ENCODE peak calls at places on chromosomes 7 and 10, in seven cellular contexts. One of them, this sample, is unnamed.

GRCh38 chr10:19930936-19931859 is 115.0 kb downstream of the PLXDC2 start:
- DNase-seq in GM12878: no peak
- DNase-seq in esophagus muscularis mucosa: no peak
- DNase-seq in K562: no peak
- DNase-seq in sigmoid colon: peak; percentile 83
- DNase-seq in stomach: no peak
- DNase-seq in suprapubic skin: no peak
- DNase-seq in this sample: peak; percentile 32

GRCh38 chr7:91657386-91658120 is 222.9 kb downstream of the MTERF1 start:
- DNase-seq in GM12878: no peak
- DNase-seq in esophagus muscularis mucosa: no peak
- DNase-seq in K562: no peak
- DNase-seq in sigmoid colon: no peak
- DNase-seq in stomach: no peak
- DNase-seq in suprapubic skin: no peak
- DNase-seq in this sample: no peak

GRCh38 chr7:8130663-8131062 is 131.3 kb downstream of the ICA1 start:
- DNase-seq in GM12878: no peak
- DNase-seq in esophagus muscularis mucosa: no peak
- DNase-seq in K562: no peak
- DNase-seq in sigmoid colon: no peak
- DNase-seq in stomach: no peak
- DNase-seq in suprapubic skin: no peak
- DNase-seq in this sample: no peak

GRCh38 chr10:35025916-35026315 is 64.2 kb downstream of the CUL2 start:
- DNase-seq in GM12878: no peak
- DNase-seq in esophagus muscularis mucosa: no peak
- DNase-seq in K562: no peak
- DNase-seq in sigmoid colon: no peak
- DNase-seq in stomach: no peak
- DNase-seq in suprapubic skin: no peak
- DNase-seq in this sample: no peak

GRCh38 chr10:118455181-118455695 is 113.1 kb upstream of the FAM204A start:
- DNase-seq in GM12878: no peak
- DNase-seq in esophagus muscularis mucosa: peak; percentile 90
- DNase-seq in K562: no peak
- DNase-seq in sigmoid colon: no peak
- DNase-seq in stomach: no peak
- DNase-seq in suprapubic skin: no peak
- DNase-seq in this sample: no peak

GRCh38 chr7:150675714-150676113 is 9.8 kb upstream of the GIMAP2 start:
- DNase-seq in GM12878: no peak
- DNase-seq in esophagus muscularis mucosa: no peak
- DNase-seq in K562: no peak
- DNase-seq in sigmoid colon: no peak
- DNase-seq in stomach: no peak
- DNase-seq in suprapubic skin: no peak
- DNase-seq in this sample: no peak

GRCh38 chr7:1912472-1913289 is 242.6 kb downstream of the ELFN1 start:
- DNase-seq in GM12878: no peak
- DNase-seq in esophagus muscularis mucosa: no peak
- DNase-seq in K562: no peak
- DNase-seq in sigmoid colon: no peak
- DNase-seq in stomach: no peak
- DNase-seq in suprapubic skin: no peak
- DNase-seq in this sample: peak; percentile 85

GRCh38 chr10:105549731-105550130 is 908.6 kb downstream of the SORCS3 start:
- DNase-seq in GM12878: no peak
- DNase-seq in esophagus muscularis mucosa: no peak
- DNase-seq in K562: no peak
- DNase-seq in sigmoid colon: no peak
- DNase-seq in stomach: no peak
- DNase-seq in suprapubic skin: no peak
- DNase-seq in this sample: no peak

GRCh38 chr7:157615101-157615817 is 278.5 kb downstream of the DNAJB6 start:
- DNase-seq in GM12878: no peak
- DNase-seq in esophagus muscularis mucosa: no peak
- DNase-seq in K562: no peak
- DNase-seq in sigmoid colon: peak; percentile 66
- DNase-seq in stomach: no peak
- DNase-seq in suprapubic skin: no peak
- DNase-seq in this sample: no peak

GRCh38 chr7:114087674-114088539 is 169.1 kb upstream of the PPP1R3A start:
- DNase-seq in GM12878: no peak
- DNase-seq in esophagus muscularis mucosa: no peak
- DNase-seq in K562: no peak
- DNase-seq in sigmoid colon: peak; percentile 64
- DNase-seq in stomach: no peak
- DNase-seq in suprapubic skin: peak; percentile 60
- DNase-seq in this sample: peak; percentile 39

GRCh38 chr7:73918926-73919693 is 58.2 kb downstream of the TMEM270 start:
- DNase-seq in GM12878: no peak
- DNase-seq in esophagus muscularis mucosa: no peak
- DNase-seq in K562: peak; percentile 25
- DNase-seq in sigmoid colon: peak; percentile 41
- DNase-seq in stomach: no peak
- DNase-seq in suprapubic skin: peak; percentile 34
- DNase-seq in this sample: no peak

GRCh38 chr10:32417906-32418547 is 27.9 kb upstream of the CCDC7 start:
- DNase-seq in GM12878: no peak
- DNase-seq in esophagus muscularis mucosa: no peak
- DNase-seq in K562: no peak
- DNase-seq in sigmoid colon: peak; percentile 72
- DNase-seq in stomach: no peak
- DNase-seq in suprapubic skin: no peak
- DNase-seq in this sample: no peak

GRCh38 chr10:117541909-117542705 is 439 bp upstream of the EMX2 start:
- DNase-seq in GM12878: no peak
- DNase-seq in esophagus muscularis mucosa: no peak
- DNase-seq in K562: peak; percentile 37
- DNase-seq in sigmoid colon: no peak
- DNase-seq in stomach: no peak
- DNase-seq in suprapubic skin: peak; percentile 91
- DNase-seq in this sample: no peak

GRCh38 chr7:46168671-46169383 is 247.8 kb upstream of the IGFBP3 start:
- DNase-seq in GM12878: no peak
- DNase-seq in esophagus muscularis mucosa: peak; percentile 62
- DNase-seq in K562: no peak
- DNase-seq in sigmoid colon: no peak
- DNase-seq in stomach: no peak
- DNase-seq in suprapubic skin: no peak
- DNase-seq in this sample: no peak

GRCh38 chr10:35706959-35707358 is 64.9 kb upstream of the FZD8 start:
- DNase-seq in GM12878: no peak
- DNase-seq in esophagus muscularis mucosa: no peak
- DNase-seq in K562: no peak
- DNase-seq in sigmoid colon: no peak
- DNase-seq in stomach: no peak
- DNase-seq in suprapubic skin: no peak
- DNase-seq in this sample: no peak

GRCh38 chr7:137953692-137954470 is 48.0 kb downstream of the CREB3L2 start:
- DNase-seq in GM12878: no peak
- DNase-seq in esophagus muscularis mucosa: no peak
- DNase-seq in K562: peak; percentile 68
- DNase-seq in sigmoid colon: no peak
- DNase-seq in stomach: no peak
- DNase-seq in suprapubic skin: no peak
- DNase-seq in this sample: no peak

GRCh38 chr10:59465089-59465488 is 102.7 kb upstream of the FAM13C start:
- DNase-seq in GM12878: no peak
- DNase-seq in esophagus muscularis mucosa: no peak
- DNase-seq in K562: no peak
- DNase-seq in sigmoid colon: no peak
- DNase-seq in stomach: no peak
- DNase-seq in suprapubic skin: no peak
- DNase-seq in this sample: no peak

GRCh38 chr10:3805791-3806381 is 20.9 kb upstream of the KLF6 start:
- DNase-seq in GM12878: no peak
- DNase-seq in esophagus muscularis mucosa: peak; percentile 91
- DNase-seq in K562: peak; percentile 63
- DNase-seq in sigmoid colon: peak; percentile 81
- DNase-seq in stomach: no peak
- DNase-seq in suprapubic skin: no peak
- DNase-seq in this sample: no peak

GRCh38 chr7:86012955-86013354 is 630.8 kb upstream of the GRM3 start:
- DNase-seq in GM12878: no peak
- DNase-seq in esophagus muscularis mucosa: no peak
- DNase-seq in K562: no peak
- DNase-seq in sigmoid colon: no peak
- DNase-seq in stomach: no peak
- DNase-seq in suprapubic skin: no peak
- DNase-seq in this sample: no peak

DNA sequence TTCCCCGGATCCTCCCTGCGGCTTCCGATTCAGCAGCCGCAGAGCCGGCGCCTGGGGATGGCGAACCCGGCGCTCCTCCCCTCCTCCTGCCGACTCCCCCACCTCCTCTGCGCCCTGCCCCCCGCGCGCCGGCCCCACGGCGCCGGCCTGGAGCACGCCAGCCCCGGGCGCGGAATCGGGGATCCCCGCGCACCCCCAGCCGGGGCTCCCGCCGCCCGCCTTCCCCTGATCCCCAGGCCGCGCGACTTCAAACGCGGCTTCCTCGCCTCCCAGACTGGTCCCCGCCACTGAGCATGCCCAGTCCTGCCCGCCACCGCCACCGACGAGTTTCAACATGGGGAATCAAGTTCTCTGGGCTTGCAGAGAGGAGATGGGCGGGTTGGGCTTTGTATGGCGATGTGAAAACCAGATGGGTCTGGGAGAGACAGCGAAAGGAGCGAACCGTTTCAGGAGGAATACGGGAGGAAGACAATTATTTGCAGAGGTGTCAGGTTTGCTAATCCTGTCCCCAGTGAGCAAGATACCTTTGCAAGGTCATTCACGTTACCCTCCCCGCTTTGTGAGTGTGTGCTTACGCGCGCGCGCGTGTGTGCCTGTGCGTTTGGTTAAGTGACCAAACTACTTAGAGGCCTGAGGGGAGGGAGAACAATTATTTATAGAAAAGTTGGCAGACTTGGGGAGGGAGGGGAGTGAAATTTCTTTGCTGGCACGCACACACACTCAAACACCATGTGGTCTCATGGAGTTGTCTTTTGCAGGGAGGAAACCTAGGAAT is at the start of gene PANK1:
- DNase-seq in GM12878: peak; percentile 34
- DNase-seq in esophagus muscularis mucosa: no peak
- DNase-seq in K562: peak; percentile 66
- DNase-seq in sigmoid colon: peak; percentile 86
- DNase-seq in stomach: peak; percentile 78
- DNase-seq in suprapubic skin: peak; percentile 92
- DNase-seq in this sample: peak; percentile 75
- TF ChIP-seq POLR2A in GM12878: peak; percentile 81
- TF ChIP-seq POLR2A in esophagus muscularis mucosa: no peak
- TF ChIP-seq POLR2A in K562: peak; percentile 66
- TF ChIP-seq POLR2A in sigmoid colon: no peak
- TF ChIP-seq POLR2A in stomach: no peak
- TF ChIP-seq POLR2A in suprapubic skin: no peak
- TF ChIP-seq POLR2A in this sample: no peak

DNA sequence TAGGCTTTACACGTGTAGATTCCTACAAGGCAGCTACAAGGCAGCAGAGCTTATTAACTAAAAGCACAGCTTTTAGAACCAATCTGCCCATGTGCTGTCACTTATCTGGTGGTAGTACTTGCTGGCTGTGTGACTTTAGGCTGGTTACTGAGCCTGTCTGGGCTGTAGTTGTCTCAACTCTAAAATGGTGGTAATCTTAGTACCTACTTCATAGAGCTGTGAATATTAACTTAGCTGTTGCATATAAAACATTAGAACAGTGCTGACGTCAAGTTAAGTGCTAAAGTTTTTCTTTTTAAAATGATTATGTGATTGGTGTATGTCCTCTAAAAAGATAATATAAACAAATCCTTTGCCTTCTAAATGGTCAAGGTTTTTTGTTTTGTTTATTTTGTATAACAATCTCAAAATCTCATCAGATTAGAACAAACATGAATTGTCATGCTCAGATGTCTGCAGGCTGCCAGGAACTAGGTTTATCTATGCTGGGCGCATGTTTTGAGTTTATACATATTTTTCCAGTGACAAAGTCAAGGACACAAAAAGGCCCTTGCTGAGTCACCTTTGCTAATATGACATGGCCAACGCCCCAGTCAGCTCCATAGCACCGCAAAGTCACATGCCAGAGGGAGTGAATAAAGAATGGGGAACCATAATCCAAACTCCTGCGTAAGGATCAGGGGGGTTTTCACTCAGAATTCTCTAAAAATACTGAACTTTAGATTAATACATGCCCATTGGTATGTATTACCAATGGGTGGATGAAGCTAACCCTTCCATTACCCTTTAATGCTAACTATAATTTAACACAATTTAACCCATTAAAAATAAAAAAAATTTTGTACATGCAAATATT is 39.8 kb upstream of the ARL4A start:
- DNase-seq in GM12878: no peak
- DNase-seq in esophagus muscularis mucosa: no peak
- DNase-seq in K562: peak; percentile 61
- DNase-seq in sigmoid colon: no peak
- DNase-seq in stomach: peak; percentile 64
- DNase-seq in suprapubic skin: no peak
- DNase-seq in this sample: no peak
- H3K27ac ChIP-seq in GM12878: no peak overlapping the region
- H3K27ac ChIP-seq in esophagus muscularis mucosa: no peak overlapping the region
- H3K27ac ChIP-seq in K562: peak overlapping the region; percentile 69
- H3K27ac ChIP-seq in sigmoid colon: no peak overlapping the region
- H3K27ac ChIP-seq in stomach: no peak overlapping the region
- H3K27ac ChIP-seq in suprapubic skin: no peak overlapping the region
- H3K27ac ChIP-seq in this sample: no peak overlapping the region

GRCh38 chr7:67343114-67343513 is 346.5 kb downstream of the TYW1 start:
- DNase-seq in GM12878: no peak
- DNase-seq in esophagus muscularis mucosa: peak; percentile 45
- DNase-seq in K562: no peak
- DNase-seq in sigmoid colon: peak; percentile 24
- DNase-seq in stomach: no peak
- DNase-seq in suprapubic skin: no peak
- DNase-seq in this sample: no peak
- TF ChIP-seq EP300 in GM12878: no peak
- TF ChIP-seq EP300 in esophagus muscularis mucosa: no peak
- TF ChIP-seq EP300 in K562: no peak
- TF ChIP-seq EP300 in sigmoid colon: no peak
- TF ChIP-seq EP300 in stomach: no peak
- TF ChIP-seq EP300 in suprapubic skin: no peak
- TF ChIP-seq EP300 in this sample: no peak

GRCh38 chr10:98267069-98267893 is 713 bp downstream of the LOXL4 start:
- DNase-seq in GM12878: no peak
- DNase-seq in esophagus muscularis mucosa: no peak
- DNase-seq in K562: no peak
- DNase-seq in sigmoid colon: no peak
- DNase-seq in stomach: no peak
- DNase-seq in suprapubic skin: no peak
- DNase-seq in this sample: no peak

GRCh38 chr10:98269435-98269912 is 1.5 kb upstream of the LOXL4 start:
- DNase-seq in GM12878: no peak
- DNase-seq in esophagus muscularis mucosa: no peak
- DNase-seq in K562: no peak
- DNase-seq in sigmoid colon: peak; percentile 89
- DNase-seq in stomach: no peak
- DNase-seq in suprapubic skin: peak; percentile 89
- DNase-seq in this sample: no peak

GRCh38 chr10:98268694-98269386 is 846 bp upstream of the LOXL4 start:
- DNase-seq in GM12878: no peak
- DNase-seq in esophagus muscularis mucosa: no peak
- DNase-seq in K562: peak; percentile 37
- DNase-seq in sigmoid colon: no peak
- DNase-seq in stomach: no peak
- DNase-seq in suprapubic skin: no peak
- DNase-seq in this sample: no peak

GRCh38 chr10:98266647-98267046 is 1.3 kb downstream of the LOXL4 start:
- DNase-seq in GM12878: no peak
- DNase-seq in esophagus muscularis mucosa: no peak
- DNase-seq in K562: no peak
- DNase-seq in sigmoid colon: no peak
- DNase-seq in stomach: no peak
- DNase-seq in suprapubic skin: no peak
- DNase-seq in this sample: no peak

GRCh38 chr10:98267894-98268693 is at the start of gene LOXL4:
- DNase-seq in GM12878: no peak
- DNase-seq in esophagus muscularis mucosa: no peak
- DNase-seq in K562: peak; percentile 75
- DNase-seq in sigmoid colon: peak; percentile 78
- DNase-seq in stomach: no peak
- DNase-seq in suprapubic skin: no peak
- DNase-seq in this sample: no peak
- TF ChIP-seq POLR2A in GM12878: no peak
- TF ChIP-seq POLR2A in esophagus muscularis mucosa: no peak
- TF ChIP-seq POLR2A in K562: no peak
- TF ChIP-seq POLR2A in sigmoid colon: no peak
- TF ChIP-seq POLR2A in stomach: no peak
- TF ChIP-seq POLR2A in suprapubic skin: peak; percentile 44
- TF ChIP-seq POLR2A in this sample: no peak

This sample was measured in upper lobe of left lung.